ENCODE peak calls at places on chromosomes 6 and 20, in four cellular contexts. N, E, Z and Q are unnamed samples.

GRCh38 chr6:44698602-44699001 is 311.1 kb downstream of the CDC5L start:
- DNase-seq in Z (no peak), N (no peak), E (no peak), Q (no peak)

GRCh38 chr6:77470983-77471382 is 7.7 kb upstream of the HTR1B start:
- DNase-seq in N (no peak), E (no peak), Z (no peak), Q (no peak)

GRCh38 chr6:97294451-97294850 is 11.4 kb upstream of the MMS22L start:
- DNase-seq in E (peak; percentile 38), N (no peak), Z (no peak), Q (no peak)

GRCh38 chr6:20839624-20840023 is 305.4 kb downstream of the CDKAL1 start:
- DNase-seq in E (no peak), Z (no peak), N (no peak), Q (no peak)

GRCh38 chr6:141056945-141057635 is 1075.6 kb upstream of the GJE1 start:
- DNase-seq in E (no peak), Z (no peak), N (no peak), Q (no peak)

GRCh38 chr6:155493694-155494143 is 38.1 kb upstream of the NOX3 start:
- DNase-seq in N (no peak), E (peak; percentile 56), Z (peak; percentile 79), Q (peak; percentile 91)

GRCh38 chr20:31543966-31544598 is 29.8 kb downstream of the HM13 start:
- DNase-seq in Z (no peak), N (peak; percentile 69), E (no peak), Q (no peak)

GRCh38 chr20:61120595-61121515 is 131.2 kb upstream of the CDH4 start:
- DNase-seq in Z (no peak), E (no peak), N (no peak), Q (peak; percentile 67)

GRCh38 chr6:97049254-97050004 is 124.9 kb downstream of the KLHL32 start:
- DNase-seq in E (peak; percentile 57), Z (no peak), N (no peak), Q (peak; percentile 33)

GRCh38 chr6:143673638-143674037 is 4.1 kb upstream of the PHACTR2 start:
- DNase-seq in E (no peak), N (no peak), Z (peak; percentile 19), Q (peak; percentile 69)

DNA sequence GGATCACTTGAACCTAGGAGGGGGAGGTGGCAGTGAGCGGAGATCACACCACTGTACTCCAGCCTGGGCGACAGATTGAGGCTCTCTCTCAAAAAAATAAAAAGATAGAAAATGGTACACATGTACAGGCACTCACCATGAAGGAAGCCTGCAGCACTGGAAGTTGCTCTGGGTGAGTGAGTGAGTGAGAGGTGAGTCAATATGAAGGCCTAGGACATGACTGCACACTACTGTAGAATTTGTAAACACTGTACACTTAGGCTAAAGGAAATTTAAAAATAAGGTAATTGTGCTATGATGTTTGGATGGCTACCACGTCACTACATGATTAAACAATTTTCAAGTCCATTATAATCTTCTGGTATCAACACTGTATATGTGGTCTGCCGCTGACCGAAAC is 216.2 kb downstream of the FOXC1 start:
- DNase-seq in Z (no peak), N (no peak), E (no peak), Q (no peak)
- TF ChIP-seq PBX3 in Z (no peak), N (no peak), E (no peak), Q (no peak)

DNA sequence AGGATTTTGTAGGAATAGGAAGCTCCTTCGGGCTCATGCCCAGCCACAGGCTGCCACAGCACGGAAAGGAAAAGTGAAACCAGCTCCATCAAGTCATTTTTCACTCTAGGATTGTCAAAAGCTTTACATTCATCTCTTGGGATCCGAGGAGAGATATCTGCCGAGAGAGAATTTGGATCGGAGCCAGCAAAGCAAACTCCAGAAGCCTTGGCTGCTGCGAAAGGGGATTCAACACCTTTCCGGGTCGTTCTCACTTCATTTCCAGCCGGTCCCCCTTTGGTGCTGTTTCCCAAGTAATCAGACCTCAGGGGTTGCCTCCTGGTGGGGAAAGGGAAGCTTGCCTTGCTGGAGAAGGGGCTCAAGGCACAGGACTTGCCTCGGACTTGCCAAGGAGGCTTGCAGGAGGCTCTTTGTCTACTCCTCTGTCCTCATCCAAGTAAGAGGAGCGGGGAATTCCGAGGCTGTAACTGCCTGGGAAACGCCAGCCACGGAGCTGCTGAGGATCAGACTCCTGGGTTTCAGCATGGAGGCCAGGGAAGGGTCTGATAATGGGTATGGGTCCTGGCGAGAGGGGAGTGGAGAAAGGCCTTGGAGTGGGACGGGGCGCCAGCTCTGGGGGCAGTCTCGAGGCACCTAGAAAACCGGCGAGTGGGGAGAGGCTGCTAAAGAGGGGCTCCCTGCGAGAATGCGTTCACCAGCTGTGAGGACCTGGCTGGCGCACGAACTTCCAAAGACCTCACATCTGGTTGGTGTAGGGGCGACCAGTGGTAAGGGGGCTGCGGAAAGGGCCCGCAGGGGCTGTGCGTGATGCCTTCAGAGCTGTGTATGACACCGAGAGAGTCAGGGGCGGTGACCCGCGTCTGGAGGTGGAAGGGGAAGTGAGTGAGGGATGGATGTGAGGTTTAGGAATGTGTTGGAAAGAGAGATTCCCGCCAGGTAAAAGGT is 702 bp downstream of the ETV7 start:
- DNase-seq in E (no peak), N (peak; percentile 58), Z (peak; percentile 15), Q (no peak)
- TF ChIP-seq PBX3 in E (no peak), N (peak; percentile 33), Z (no peak), Q (no peak)

DNA sequence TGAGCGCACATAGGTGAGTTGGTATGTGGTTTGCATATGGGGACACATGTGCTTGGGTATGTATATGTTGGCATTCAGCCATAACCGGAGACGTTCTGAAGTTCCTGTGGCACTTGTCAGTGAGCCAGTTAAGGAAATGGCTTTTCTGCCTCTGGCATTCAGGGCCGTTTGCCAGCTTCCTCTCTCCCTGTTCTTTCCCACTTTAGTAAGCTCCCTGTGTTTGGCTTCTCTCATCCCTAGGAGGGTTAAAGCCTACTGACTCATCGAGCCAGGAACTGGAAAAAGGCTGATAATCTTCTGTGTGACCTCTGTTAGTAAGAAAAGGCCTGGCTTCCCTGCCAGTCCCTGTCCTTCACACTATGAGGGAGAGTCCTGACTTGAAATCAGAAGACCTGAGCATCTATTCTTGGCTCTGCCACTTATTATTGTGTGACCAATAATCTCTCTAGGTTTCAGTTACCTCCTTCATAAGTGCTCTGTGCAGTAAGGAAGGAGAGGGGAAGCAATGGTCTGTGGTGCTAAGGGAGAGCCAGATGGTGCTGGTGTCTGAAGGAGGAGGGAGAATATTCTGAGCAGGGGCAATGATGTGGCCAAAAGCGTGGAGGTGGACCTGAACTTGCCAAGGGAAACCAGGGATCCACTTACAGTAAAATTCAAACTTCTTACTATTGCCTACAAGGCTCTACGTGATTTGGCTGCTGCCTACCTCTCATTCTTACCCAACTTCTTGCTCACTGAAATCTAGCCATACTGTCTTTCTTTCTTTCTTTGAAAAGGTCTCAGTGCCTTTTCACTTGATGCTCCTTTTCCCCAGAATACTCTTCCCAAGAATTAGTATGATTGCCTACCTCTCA is 31.4 kb downstream of the ACSS2 start:
- DNase-seq in N (peak; percentile 82), E (no peak), Z (peak; percentile 63), Q (peak; percentile 26)
- TF ChIP-seq PBX3 in N (no peak), E (no peak), Z (no peak), Q (no peak)

GRCh38 chr6:157928428-157928827 is 53.2 kb upstream of the SYNJ2 start:
- DNase-seq in Z (no peak), N (no peak), E (no peak), Q (no peak)

GRCh38 chr6:157925771-157926170 is 55.9 kb upstream of the SYNJ2 start:
- DNase-seq in E (no peak), Z (no peak), N (no peak), Q (no peak)

GRCh38 chr6:157929765-157930319 is 51.8 kb upstream of the SYNJ2 start:
- DNase-seq in N (no peak), Z (no peak), E (no peak), Q (no peak)

DNA sequence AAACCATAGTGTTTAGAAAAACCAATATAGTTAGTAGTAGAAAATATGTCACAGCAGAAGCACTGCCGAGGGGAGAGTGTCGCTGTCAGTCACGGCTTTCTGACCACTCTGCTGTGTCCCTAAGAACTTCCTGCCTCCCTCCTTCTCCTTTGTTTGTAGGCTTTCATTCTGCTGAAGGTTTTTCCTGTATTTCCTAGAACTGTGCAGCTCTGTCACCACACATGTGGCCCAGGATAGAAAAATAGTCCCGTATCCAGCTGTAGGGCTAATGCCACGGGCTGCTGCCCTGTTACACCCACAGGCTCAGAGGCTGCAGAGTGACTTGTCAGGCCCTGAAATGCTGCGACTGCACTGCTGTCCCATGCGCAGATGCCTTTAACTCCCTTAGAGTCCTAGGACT is 52.6 kb upstream of the SYNJ2 start:
- DNase-seq in E (no peak), N (no peak), Z (no peak), Q (no peak)
- TF ChIP-seq PBX3 in E (no peak), N (no peak), Z (no peak), Q (no peak)

GRCh38 chr6:38579010-38579628 is 60.6 kb downstream of the BTBD9 start:
- DNase-seq in E (no peak), N (no peak), Z (no peak), Q (no peak)
- TF ChIP-seq PBX3 in E (no peak), N (no peak), Z (no peak), Q (no peak)

GRCh38 chr20:10125757-10126156 is 91.0 kb downstream of the ANKEF1 start:
- DNase-seq in N (no peak), E (no peak), Z (no peak), Q (no peak)
- TF ChIP-seq PBX3 in N (peak; percentile 93), E (no peak), Z (no peak), Q (no peak)

DNA sequence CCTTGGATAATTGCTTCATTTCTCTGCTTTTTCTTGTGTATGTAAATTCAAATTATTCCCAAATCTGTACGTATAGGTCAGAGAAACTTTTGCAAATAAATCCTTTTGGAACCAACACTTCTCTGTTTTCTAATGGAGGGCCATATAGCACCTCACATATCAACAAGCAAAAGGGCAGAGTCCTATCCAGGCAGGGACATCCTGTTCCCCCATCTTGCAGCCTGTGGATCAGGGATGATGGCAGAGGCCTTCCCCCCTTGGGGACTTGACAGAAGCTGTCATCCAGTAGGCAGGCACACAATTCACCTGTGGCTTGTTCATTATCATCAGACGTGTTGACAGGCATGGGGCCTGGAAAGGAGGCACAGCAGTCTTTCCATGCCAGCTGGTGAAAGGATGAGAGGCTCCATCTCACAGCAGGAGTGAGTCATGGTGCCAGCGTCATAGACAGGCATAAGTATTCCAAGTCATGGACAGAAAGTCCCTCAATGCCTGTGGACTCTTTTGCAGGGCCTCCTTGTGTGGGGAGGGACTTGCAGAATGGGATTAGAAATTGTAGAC is 31.8 kb upstream of the PLEKHG1 start:
- DNase-seq in N (no peak), E (no peak), Z (no peak), Q (no peak)
- TF ChIP-seq PBX3 in N (no peak), E (no peak), Z (no peak), Q (no peak)

GRCh38 chr6:4242593-4242992 is 107.2 kb upstream of the ECI2 start:
- DNase-seq in N (no peak), Z (no peak), E (no peak), Q (no peak)
- TF ChIP-seq PBX3 in N (no peak), Z (no peak), E (no peak), Q (no peak)

DNA sequence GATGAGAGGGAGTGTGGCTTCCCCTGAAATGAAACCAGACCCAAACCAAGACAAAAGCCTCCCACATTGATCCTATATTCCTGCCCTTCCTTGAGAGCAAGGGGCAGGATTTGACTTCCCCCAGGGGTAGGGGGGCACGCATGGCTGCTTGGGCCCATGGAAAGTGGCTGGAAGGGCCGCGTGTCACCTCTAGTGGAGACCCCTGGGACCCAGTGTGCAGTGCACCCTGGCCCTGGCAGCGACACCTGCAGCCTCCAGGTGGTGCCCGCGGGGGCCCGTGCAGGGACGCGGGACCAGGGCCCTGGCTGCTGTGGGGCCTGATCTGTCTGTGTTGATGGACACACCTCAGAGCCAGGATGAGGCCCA is 18.0 kb upstream of the SLCO4A1 start:
- DNase-seq in E (no peak), Z (no peak), N (no peak), Q (peak; percentile 64)
- TF ChIP-seq PBX3 in E (no peak), Z (no peak), N (no peak), Q (no peak)